ENCODE peak calls at places on chromosomes 5 and 9, in four cellular contexts. One of them, this sample, is unnamed.

GRCh38 chr5:71757590-71758543 is 38.8 kb downstream of the CARTPT start:
- DNase-seq in K562: peak; percentile 59
- DNase-seq in H1: peak; percentile 31
- DNase-seq in HepG2: peak; percentile 67
- DNase-seq in this sample: peak; percentile 67

GRCh38 chr9:91421022-91421765 is 2.4 kb downstream of the NFIL3 start:
- DNase-seq in K562: no peak
- DNase-seq in H1: no peak
- DNase-seq in HepG2: peak; percentile 36
- DNase-seq in this sample: peak; percentile 60

GRCh38 chr9:130493021-130493420 is 48.3 kb downstream of the ASS1 start:
- DNase-seq in K562: no peak
- DNase-seq in H1: no peak
- DNase-seq in HepG2: no peak
- DNase-seq in this sample: no peak

GRCh38 chr5:136754216-136754615 is 388.9 kb upstream of the TRPC7 start:
- DNase-seq in K562: no peak
- DNase-seq in H1: no peak
- DNase-seq in HepG2: no peak
- DNase-seq in this sample: no peak

GRCh38 chr5:89105171-89105695 is 222.2 kb upstream of the MEF2C start:
- DNase-seq in K562: no peak
- DNase-seq in H1: no peak
- DNase-seq in HepG2: no peak
- DNase-seq in this sample: no peak

GRCh38 chr5:28808967-28809810 is 1770.8 kb upstream of the CDH9 start:
- DNase-seq in K562: peak; percentile 89
- DNase-seq in H1: no peak
- DNase-seq in HepG2: no peak
- DNase-seq in this sample: no peak

GRCh38 chr9:95463145-95464060 is 53.4 kb downstream of the PTCH1 start:
- DNase-seq in K562: peak; percentile 16
- DNase-seq in H1: no peak
- DNase-seq in HepG2: no peak
- DNase-seq in this sample: no peak

GRCh38 chr5:891837-892389 is 688 bp downstream of the BRD9 start:
- DNase-seq in K562: peak; percentile 35
- DNase-seq in H1: no peak
- DNase-seq in HepG2: no peak
- DNase-seq in this sample: no peak

GRCh38 chr9:126016579-126017290 is 269.6 kb downstream of the PBX3 start:
- DNase-seq in K562: no peak
- DNase-seq in H1: no peak
- DNase-seq in HepG2: no peak
- DNase-seq in this sample: no peak

GRCh38 chr9:110573305-110573704 is 6.2 kb downstream of the SVEP1 start:
- DNase-seq in K562: no peak
- DNase-seq in H1: no peak
- DNase-seq in HepG2: no peak
- DNase-seq in this sample: no peak

GRCh38 chr5:84450617-84451414 is 66.1 kb upstream of the EDIL3 start:
- DNase-seq in K562: no peak
- DNase-seq in H1: no peak
- DNase-seq in HepG2: no peak
- DNase-seq in this sample: no peak

DNA sequence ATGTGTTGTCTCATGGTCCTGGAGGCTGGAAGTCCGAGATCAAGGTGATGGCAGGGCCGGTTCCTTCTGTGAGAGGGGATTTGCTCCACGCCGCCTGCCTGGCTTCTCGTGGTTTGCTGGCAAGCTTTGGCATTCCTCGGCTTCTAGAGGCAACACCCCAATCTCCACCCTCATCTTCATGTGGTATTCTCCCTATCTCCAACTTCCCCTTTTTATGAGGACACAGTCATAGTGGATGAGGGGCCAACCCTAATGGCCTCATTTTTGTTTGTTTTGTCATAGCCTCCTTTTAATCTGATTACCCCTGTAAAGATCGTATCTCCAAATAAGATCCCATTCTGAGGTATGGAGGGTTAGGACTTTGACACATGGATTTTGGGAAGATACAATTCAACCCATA is 41.7 kb upstream of the CLK4 start:
- DNase-seq in K562: no peak
- DNase-seq in H1: no peak
- DNase-seq in HepG2: no peak
- DNase-seq in this sample: no peak
- TF ChIP-seq ATF2 in K562: no peak
- TF ChIP-seq ATF2 in H1: no peak
- TF ChIP-seq ATF2 in HepG2: no peak
- TF ChIP-seq ATF2 in this sample: no peak

GRCh38 chr9:13728917-13729811 is 449.7 kb upstream of the MPDZ start:
- DNase-seq in K562: no peak
- DNase-seq in H1: no peak
- DNase-seq in HepG2: no peak
- DNase-seq in this sample: no peak
- TF ChIP-seq ATF2 in K562: no peak
- TF ChIP-seq ATF2 in H1: no peak
- TF ChIP-seq ATF2 in HepG2: no peak
- TF ChIP-seq ATF2 in this sample: no peak

DNA sequence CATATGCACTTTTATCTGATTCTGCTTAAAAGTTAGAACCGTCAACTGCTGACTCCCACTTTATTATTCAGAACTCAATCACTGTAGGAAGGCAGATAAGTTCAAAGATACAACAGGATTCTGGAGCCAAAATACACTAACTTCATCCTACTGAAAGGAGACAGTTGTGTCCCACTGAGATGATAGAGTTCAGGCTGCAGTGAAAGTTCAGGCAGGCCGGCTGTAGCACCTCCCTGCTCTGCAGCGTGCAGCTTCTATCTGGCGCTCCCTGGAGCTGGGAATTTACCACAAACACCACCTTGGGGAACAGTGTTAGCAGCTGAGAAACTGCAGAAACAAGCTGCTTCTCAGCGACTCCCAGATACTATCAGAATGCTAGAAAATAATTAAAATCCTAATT is 52.5 kb upstream of the CNTLN start:
- DNase-seq in K562: no peak
- DNase-seq in H1: peak; percentile 27
- DNase-seq in HepG2: no peak
- DNase-seq in this sample: peak; percentile 60
- TF ChIP-seq ATF2 in K562: no peak
- TF ChIP-seq ATF2 in H1: no peak
- TF ChIP-seq ATF2 in HepG2: no peak
- TF ChIP-seq ATF2 in this sample: no peak

GRCh38 chr5:157459715-157460599 is at the start of gene NIPAL4:
- DNase-seq in K562: no peak
- DNase-seq in H1: no peak
- DNase-seq in HepG2: no peak
- DNase-seq in this sample: peak; percentile 33

GRCh38 chr5:157464518-157465171 is 4.6 kb downstream of the NIPAL4 start:
- DNase-seq in K562: peak; percentile 56
- DNase-seq in H1: no peak
- DNase-seq in HepG2: no peak
- DNase-seq in this sample: no peak

GRCh38 chr5:157460921-157461792 is 1.1 kb downstream of the NIPAL4 start:
- DNase-seq in K562: no peak
- DNase-seq in H1: no peak
- DNase-seq in HepG2: no peak
- DNase-seq in this sample: no peak

GRCh38 chr5:157463081-157463480 is 3.1 kb downstream of the NIPAL4 start:
- DNase-seq in K562: no peak
- DNase-seq in H1: no peak
- DNase-seq in HepG2: no peak
- DNase-seq in this sample: no peak

GRCh38 chr5:157463621-157464407 is 3.8 kb downstream of the NIPAL4 start:
- DNase-seq in K562: no peak
- DNase-seq in H1: no peak
- DNase-seq in HepG2: no peak
- DNase-seq in this sample: no peak
- TF ChIP-seq ATF2 in K562: no peak
- TF ChIP-seq ATF2 in H1: no peak
- TF ChIP-seq ATF2 in HepG2: no peak
- TF ChIP-seq ATF2 in this sample: no peak